ENCODE peak calls at places on chromosome 20, in five cellular contexts. E is colonic mucosa; L is Peyer's patch; T is CD8-positive, alpha-beta T cell; B is fibroblast of lung. Z is an unnamed sample.

GRCh38 chr20:61127311-61128044 is 124.6 kb upstream of the CDH4 start:
- DNase-seq in E (no peak), L (no peak), T (no peak), B (peak), Z (peak)

GRCh38 chr20:24497851-24498250 is 28.4 kb downstream of the SYNDIG1 start:
- DNase-seq in E (no peak), L (no peak), T (no peak), B (peak), Z (peak)

GRCh38 chr20:2817891-2818595 is 1.9 kb downstream of the TMEM239 start:
- DNase-seq in E (no peak), L (no peak), T (no peak), B (peak), Z (no peak)

GRCh38 chr20:361562-361961 is 14.7 kb downstream of the NRSN2 start:
- DNase-seq in E (no peak), L (peak), T (no peak), B (no peak), Z (no peak)

GRCh38 chr20:49306903-49307336 is 29.1 kb upstream of the ZNFX1 start:
- DNase-seq in E (no peak), L (no peak), T (no peak), B (no peak), Z (no peak)

GRCh38 chr20:4245542-4245941 is 230.2 kb upstream of the RNF24 start:
- DNase-seq in E (no peak), L (no peak), T (no peak), B (no peak), Z (no peak)

GRCh38 chr20:19833395-19833794 is 75.3 kb downstream of the RIN2 start:
- DNase-seq in E (no peak), L (no peak), T (no peak), B (no peak), Z (no peak)

GRCh38 chr20:45114465-45115385 is at the start of gene WFDC5:
- DNase-seq in E (no peak), L (no peak), T (no peak), B (no peak), Z (no peak)

GRCh38 chr20:266213-266603 is 8.7 kb downstream of the DEFB132 start:
- DNase-seq in E (no peak), L (no peak), T (no peak), B (no peak), Z (no peak)

GRCh38 chr20:42063176-42063575 is 445.0 kb upstream of the CHD6 start:
- DNase-seq in E (no peak), L (no peak), T (no peak), B (no peak), Z (no peak)

GRCh38 chr20:19835533-19836222 is 77.6 kb downstream of the RIN2 start:
- DNase-seq in E (no peak), L (no peak), T (no peak), B (no peak), Z (no peak)

GRCh38 chr20:38934530-38934929 is 8.3 kb downstream of the FAM83D start:
- DNase-seq in E (no peak), L (no peak), T (no peak), B (no peak), Z (no peak)

GRCh38 chr20:25270829-25271251 is 23.0 kb downstream of the PYGB start:
- DNase-seq in E (peak), L (peak), T (no peak), B (no peak), Z (no peak)

GRCh38 chr20:15297059-15297875 is 959.9 kb upstream of the FLRT3 start:
- DNase-seq in E (no peak), L (no peak), T (no peak), B (no peak), Z (no peak)

GRCh38 chr20:34185766-34186620 is 55.2 kb upstream of the ASIP start:
- DNase-seq in E (no peak), L (no peak), T (no peak), B (no peak), Z (peak)

GRCh38 chr20:23826541-23827018 is at the start of gene CST2:
- DNase-seq in E (no peak), L (no peak), T (no peak), B (no peak), Z (peak)

GRCh38 chr20:1108437-1108920 is 9.9 kb upstream of the PSMF1 start:
- DNase-seq in E (peak), L (peak), T (peak), B (peak), Z (peak)

GRCh38 chr20:2800590-2801458 is at the start of gene CPXM1:
- DNase-seq in E (no peak), L (no peak), T (no peak), B (no peak), Z (no peak)

GRCh38 chr20:20580139-20580538 is 132.3 kb downstream of the RALGAPA2 start:
- DNase-seq in E (no peak), L (no peak), T (no peak), B (no peak), Z (no peak)

GRCh38 chr20:22453244-22454080 is 130.9 kb downstream of the FOXA2 start:
- DNase-seq in E (peak), L (no peak), T (no peak), B (no peak), Z (peak)

GRCh38 chr20:46803446-46804020 is 91.1 kb upstream of the EYA2 start:
- DNase-seq in E (no peak), L (no peak), T (no peak), B (no peak), Z (no peak)

GRCh38 chr20:46088409-46089075 is 1.2 kb downstream of the NCOA5 start:
- DNase-seq in E (no peak), L (no peak), T (no peak), B (peak), Z (peak)

GRCh38 chr20:25553819-25554296 is 31.5 kb downstream of the NINL start:
- DNase-seq in E (no peak), L (no peak), T (no peak), B (peak), Z (peak)

GRCh38 chr20:48669946-48670630 is 157.7 kb downstream of the PREX1 start:
- DNase-seq in E (no peak), L (no peak), T (no peak), B (no peak), Z (no peak)

GRCh38 chr20:59010321-59010994 is 3.4 kb upstream of the CTSZ start:
- DNase-seq in E (peak), L (no peak), T (no peak), B (no peak), Z (no peak)

GRCh38 chr20:38104283-38104682 is 60.8 kb downstream of the TGM2 start:
- DNase-seq in E (no peak), L (no peak), T (no peak), B (no peak), Z (no peak)

GRCh38 chr20:3679749-3680700 is 1.8 kb downstream of the ADAM33 start:
- DNase-seq in E (peak), L (no peak), T (no peak), B (peak), Z (peak)

GRCh38 chr20:34516874-34517542 is 786 bp downstream of the DYNLRB1 start:
- DNase-seq in E (peak), L (peak), T (peak), B (peak), Z (peak)

GRCh38 chr20:20073851-20074252 is 21.5 kb downstream of the CFAP61 start:
- DNase-seq in E (no peak), L (no peak), T (no peak), B (no peak), Z (no peak)

GRCh38 chr20:59334616-59335300 is 34.3 kb downstream of the EDN3 start:
- DNase-seq in E (no peak), L (no peak), T (no peak), B (no peak), Z (no peak)

GRCh38 chr20:38315290-38315966 is 11.5 kb downstream of the BPI start:
- DNase-seq in E (no peak), L (no peak), T (no peak), B (peak), Z (peak)

GRCh38 chr20:4720121-4720976 is 1.4 kb upstream of the PRND start:
- DNase-seq in E (peak), L (peak), T (peak), B (peak), Z (peak)

GRCh38 chr20:51767867-51768758 is at the start of gene ATP9A:
- DNase-seq in E (peak), L (no peak), T (no peak), B (peak), Z (peak)

GRCh38 chr20:63846938-63847373 is 14.3 kb upstream of the ABHD16B start:
- DNase-seq in E (no peak), L (no peak), T (no peak), B (no peak), Z (no peak)

GRCh38 chr20:63846128-63846771 is 15.0 kb upstream of the ABHD16B start:
- DNase-seq in E (no peak), L (no peak), T (no peak), B (peak), Z (peak)

GRCh38 chr20:63848003-63848911 is 13.0 kb upstream of the ABHD16B start:
- DNase-seq in E (no peak), L (no peak), T (no peak), B (no peak), Z (no peak)

GRCh38 chr20:63844384-63845025 is 13.4 kb upstream of the ZBTB46 start:
- DNase-seq in E (no peak), L (no peak), T (no peak), B (no peak), Z (no peak)

DNA sequence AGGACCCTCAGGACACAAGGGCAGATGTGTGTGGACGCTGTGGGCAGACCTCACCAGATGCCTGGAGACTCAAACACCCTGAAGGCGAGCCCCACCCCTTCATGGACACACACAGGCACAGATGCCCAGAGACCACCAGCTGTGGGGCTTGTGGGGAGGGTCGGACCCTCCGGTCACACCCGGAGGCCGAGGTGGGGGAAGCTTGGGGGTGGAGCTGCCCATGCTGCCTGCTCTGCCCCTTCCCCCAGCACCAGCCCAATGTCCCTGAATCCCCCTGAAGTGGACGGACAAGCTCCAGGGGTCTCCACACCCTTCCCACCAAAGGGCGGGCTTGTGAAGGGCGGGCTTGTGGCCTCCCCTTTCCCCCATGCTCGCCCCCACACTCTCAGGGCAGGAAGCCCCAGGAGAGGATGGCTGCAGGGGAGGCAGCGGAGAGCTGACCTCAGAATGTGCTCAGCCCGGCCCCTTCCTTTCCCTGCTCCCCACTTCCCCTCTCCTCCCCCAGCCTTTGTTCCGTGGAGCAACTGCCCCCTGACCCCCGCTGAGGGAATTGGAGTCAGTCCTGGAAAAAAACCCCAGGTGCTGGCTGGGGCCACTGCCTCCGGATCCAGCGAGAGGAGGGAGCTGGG is 13.8 kb upstream of the ABHD16B start:
- DNase-seq in E (no peak), L (no peak), T (no peak), B (no peak), Z (peak)
- H3K4me3 ChIP-seq in E (no peak), L (no peak), T (no peak), B (no peak), Z (no peak)

GRCh38 chr20:18087054-18087453 is 29.3 kb upstream of the OVOL2 start:
- DNase-seq in E (no peak), L (no peak), T (no peak), B (no peak), Z (no peak)

GRCh38 chr20:18092890-18093289 is 35.2 kb upstream of the OVOL2 start:
- DNase-seq in E (no peak), L (no peak), T (no peak), B (no peak), Z (no peak)

GRCh38 chr20:18090477-18090876 is 32.8 kb upstream of the OVOL2 start:
- DNase-seq in E (no peak), L (no peak), T (no peak), B (no peak), Z (no peak)

GRCh38 chr20:18091624-18092023 is 33.9 kb upstream of the OVOL2 start:
- DNase-seq in E (peak), L (no peak), T (no peak), B (no peak), Z (no peak)

GRCh38 chr20:18090044-18090443 is 32.3 kb upstream of the OVOL2 start:
- DNase-seq in E (no peak), L (no peak), T (no peak), B (no peak), Z (peak)
- TF ChIP-seq CTCF in E (no peak), L (no peak), T (no peak), B (no peak), Z (no peak)

DNA sequence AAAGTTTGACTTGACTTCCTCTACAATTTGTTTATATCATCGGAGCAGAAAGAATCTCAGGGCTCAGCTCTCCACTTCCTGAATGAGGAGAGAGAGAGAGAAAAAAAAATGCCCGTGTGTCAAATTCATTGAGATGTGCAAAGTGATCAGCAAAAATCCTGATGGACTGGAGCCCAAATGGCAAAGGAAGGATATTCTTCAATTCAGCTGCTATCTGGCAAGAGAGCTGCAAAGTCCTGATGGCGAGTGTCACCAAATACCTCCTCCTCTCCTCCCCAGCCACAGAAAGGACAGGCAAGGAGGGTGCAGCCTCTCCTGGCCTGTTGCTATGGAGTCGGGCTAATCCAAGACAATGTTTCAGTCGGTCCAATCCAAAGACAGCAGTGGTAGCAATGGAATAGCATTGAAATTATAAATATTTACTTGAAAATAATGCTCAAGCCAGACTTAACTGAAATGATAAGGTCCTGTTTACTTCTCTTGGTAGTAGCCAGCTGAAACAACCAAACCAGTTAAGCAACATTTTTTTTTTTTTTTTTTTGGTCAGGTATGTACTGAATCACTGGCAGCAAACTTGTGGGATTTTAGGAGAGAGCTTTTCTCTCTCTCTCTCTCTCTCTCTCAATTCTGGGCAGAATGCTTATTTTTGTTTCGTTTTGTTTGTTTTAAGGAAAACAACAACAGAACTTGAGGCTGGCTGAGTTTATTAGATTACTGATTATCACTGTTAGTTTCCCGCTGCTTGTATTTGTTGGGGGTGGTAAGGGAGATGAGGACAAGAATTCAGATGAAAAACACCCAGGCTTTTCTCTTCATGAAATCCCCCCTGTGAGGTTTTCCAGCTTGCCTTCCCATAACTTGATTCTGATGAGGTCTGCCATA is 204.2 kb downstream of the BCAS1 start:
- DNase-seq in E (peak), L (peak), T (no peak), B (peak), Z (peak)
- H3K4me3 ChIP-seq in E (no peak), L (no peak), T (peak), B (no peak), Z (peak)

DNA sequence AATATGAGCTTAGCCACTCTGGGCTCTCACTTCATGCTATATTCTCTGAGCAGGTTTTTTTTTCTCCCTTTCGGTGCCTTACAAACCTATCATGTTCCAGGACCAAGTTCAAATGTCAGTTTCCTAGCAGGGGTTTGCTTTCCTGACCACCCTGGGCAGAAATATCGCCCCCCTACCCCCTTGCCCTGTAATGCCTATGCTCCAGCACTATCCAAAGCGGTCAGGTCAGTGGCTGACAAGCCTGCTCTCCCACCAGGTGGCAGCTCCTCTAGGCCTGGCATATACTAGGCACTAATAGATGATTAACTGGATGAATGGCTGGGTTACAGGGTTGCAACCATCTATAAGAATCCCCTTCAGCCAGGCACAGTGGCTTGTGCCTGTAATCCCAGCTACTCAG is 25.7 kb upstream of the AAR2 start:
- DNase-seq in E (no peak), L (no peak), T (no peak), B (no peak), Z (peak)
- TF ChIP-seq CTCF in E (no peak), L (no peak), T (no peak), B (no peak), Z (peak)